ENCODE peak calls at places on chromosomes 12 and 14, in ten cellular contexts. One of them, this sample, is unnamed.

GRCh38 chr12:26723379-26724308 is 109.3 kb downstream of the ITPR2 start:
- DNase-seq in psoas muscle: no peak
- DNase-seq in CD8-positive, alpha-beta T cell: no peak
- DNase-seq in choroid plexus epithelial cell: peak
- DNase-seq in epithelial cell of esophagus: peak
- DNase-seq in PC-3: peak
- DNase-seq in mucosa of descending colon: no peak
- DNase-seq in progenitor cell of endocrine pancreas: no peak
- DNase-seq in foreskin keratinocyte: no peak
- DNase-seq in MCF 10A: no peak
- DNase-seq in this sample: no peak

GRCh38 chr12:130184531-130185090 is 22.3 kb downstream of the FZD10 start:
- DNase-seq in MCF 10A: no peak
- DNase-seq in foreskin keratinocyte: no peak
- DNase-seq in CD8-positive, alpha-beta T cell: no peak
- DNase-seq in choroid plexus epithelial cell: no peak
- DNase-seq in progenitor cell of endocrine pancreas: no peak
- DNase-seq in psoas muscle: no peak
- DNase-seq in epithelial cell of esophagus: no peak
- DNase-seq in PC-3: no peak
- DNase-seq in mucosa of descending colon: no peak
- DNase-seq in this sample: no peak

GRCh38 chr12:127888948-127889347 is 378.0 kb upstream of the TMEM132C start:
- DNase-seq in choroid plexus epithelial cell: no peak
- DNase-seq in psoas muscle: peak
- DNase-seq in foreskin keratinocyte: no peak
- DNase-seq in PC-3: no peak
- DNase-seq in CD8-positive, alpha-beta T cell: no peak
- DNase-seq in epithelial cell of esophagus: no peak
- DNase-seq in MCF 10A: no peak
- DNase-seq in progenitor cell of endocrine pancreas: no peak
- DNase-seq in mucosa of descending colon: no peak
- DNase-seq in this sample: no peak

GRCh38 chr14:91955168-91955567 is 7.7 kb upstream of the FBLN5 start:
- DNase-seq in psoas muscle: no peak
- DNase-seq in progenitor cell of endocrine pancreas: no peak
- DNase-seq in CD8-positive, alpha-beta T cell: no peak
- DNase-seq in foreskin keratinocyte: no peak
- DNase-seq in MCF 10A: no peak
- DNase-seq in choroid plexus epithelial cell: no peak
- DNase-seq in epithelial cell of esophagus: no peak
- DNase-seq in PC-3: no peak
- DNase-seq in mucosa of descending colon: no peak
- DNase-seq in this sample: no peak

GRCh38 chr14:98163285-98163741 is 1108.7 kb downstream of the BCL11B start:
- DNase-seq in progenitor cell of endocrine pancreas: no peak
- DNase-seq in PC-3: no peak
- DNase-seq in choroid plexus epithelial cell: no peak
- DNase-seq in mucosa of descending colon: no peak
- DNase-seq in MCF 10A: no peak
- DNase-seq in epithelial cell of esophagus: no peak
- DNase-seq in psoas muscle: no peak
- DNase-seq in foreskin keratinocyte: no peak
- DNase-seq in CD8-positive, alpha-beta T cell: no peak
- DNase-seq in this sample: no peak

GRCh38 chr12:53532524-53533445 is 25.5 kb upstream of the NPFF start:
- DNase-seq in PC-3: no peak
- DNase-seq in MCF 10A: no peak
- DNase-seq in epithelial cell of esophagus: peak
- DNase-seq in psoas muscle: no peak
- DNase-seq in CD8-positive, alpha-beta T cell: no peak
- DNase-seq in progenitor cell of endocrine pancreas: no peak
- DNase-seq in mucosa of descending colon: no peak
- DNase-seq in choroid plexus epithelial cell: no peak
- DNase-seq in foreskin keratinocyte: no peak
- DNase-seq in this sample: no peak

GRCh38 chr12:92603741-92604432 is 98.9 kb upstream of the PLEKHG7 start:
- DNase-seq in epithelial cell of esophagus: peak
- DNase-seq in psoas muscle: no peak
- DNase-seq in progenitor cell of endocrine pancreas: no peak
- DNase-seq in choroid plexus epithelial cell: no peak
- DNase-seq in MCF 10A: no peak
- DNase-seq in CD8-positive, alpha-beta T cell: no peak
- DNase-seq in mucosa of descending colon: no peak
- DNase-seq in PC-3: no peak
- DNase-seq in foreskin keratinocyte: no peak
- DNase-seq in this sample: no peak

GRCh38 chr12:93777249-93777648 is 100.1 kb downstream of the CRADD start:
- DNase-seq in psoas muscle: no peak
- DNase-seq in CD8-positive, alpha-beta T cell: no peak
- DNase-seq in epithelial cell of esophagus: no peak
- DNase-seq in mucosa of descending colon: no peak
- DNase-seq in MCF 10A: no peak
- DNase-seq in progenitor cell of endocrine pancreas: no peak
- DNase-seq in choroid plexus epithelial cell: peak
- DNase-seq in PC-3: peak
- DNase-seq in foreskin keratinocyte: no peak
- DNase-seq in this sample: no peak

GRCh38 chr14:52802597-52802996 is 11.2 kb upstream of the GNPNAT1 start:
- DNase-seq in epithelial cell of esophagus: peak
- DNase-seq in progenitor cell of endocrine pancreas: no peak
- DNase-seq in PC-3: peak
- DNase-seq in mucosa of descending colon: no peak
- DNase-seq in MCF 10A: peak
- DNase-seq in choroid plexus epithelial cell: no peak
- DNase-seq in foreskin keratinocyte: peak
- DNase-seq in psoas muscle: no peak
- DNase-seq in CD8-positive, alpha-beta T cell: no peak
- DNase-seq in this sample: no peak

GRCh38 chr14:28772613-28773012 is 6.0 kb downstream of the FOXG1 start:
- DNase-seq in MCF 10A: no peak
- DNase-seq in PC-3: no peak
- DNase-seq in progenitor cell of endocrine pancreas: no peak
- DNase-seq in mucosa of descending colon: no peak
- DNase-seq in epithelial cell of esophagus: no peak
- DNase-seq in psoas muscle: no peak
- DNase-seq in choroid plexus epithelial cell: no peak
- DNase-seq in CD8-positive, alpha-beta T cell: no peak
- DNase-seq in foreskin keratinocyte: no peak
- DNase-seq in this sample: no peak

GRCh38 chr14:104175041-104175440 is 36.7 kb downstream of the KIF26A start:
- DNase-seq in foreskin keratinocyte: no peak
- DNase-seq in mucosa of descending colon: no peak
- DNase-seq in progenitor cell of endocrine pancreas: no peak
- DNase-seq in choroid plexus epithelial cell: no peak
- DNase-seq in epithelial cell of esophagus: no peak
- DNase-seq in CD8-positive, alpha-beta T cell: no peak
- DNase-seq in psoas muscle: no peak
- DNase-seq in MCF 10A: no peak
- DNase-seq in PC-3: no peak
- DNase-seq in this sample: no peak

GRCh38 chr12:3533703-3534386 is 42.8 kb downstream of the PRMT8 start:
- DNase-seq in PC-3: peak
- DNase-seq in mucosa of descending colon: no peak
- DNase-seq in MCF 10A: peak
- DNase-seq in progenitor cell of endocrine pancreas: no peak
- DNase-seq in choroid plexus epithelial cell: peak
- DNase-seq in epithelial cell of esophagus: no peak
- DNase-seq in CD8-positive, alpha-beta T cell: no peak
- DNase-seq in foreskin keratinocyte: no peak
- DNase-seq in psoas muscle: no peak
- DNase-seq in this sample: no peak

GRCh38 chr12:32903763-32904162 is 7.2 kb upstream of the PKP2 start:
- DNase-seq in mucosa of descending colon: no peak
- DNase-seq in progenitor cell of endocrine pancreas: no peak
- DNase-seq in MCF 10A: no peak
- DNase-seq in foreskin keratinocyte: no peak
- DNase-seq in psoas muscle: no peak
- DNase-seq in CD8-positive, alpha-beta T cell: no peak
- DNase-seq in choroid plexus epithelial cell: no peak
- DNase-seq in epithelial cell of esophagus: no peak
- DNase-seq in PC-3: peak
- DNase-seq in this sample: no peak

GRCh38 chr12:57628280-57629191 is 4.5 kb downstream of the B4GALNT1 start:
- DNase-seq in psoas muscle: no peak
- DNase-seq in epithelial cell of esophagus: no peak
- DNase-seq in mucosa of descending colon: no peak
- DNase-seq in CD8-positive, alpha-beta T cell: no peak
- DNase-seq in choroid plexus epithelial cell: no peak
- DNase-seq in MCF 10A: no peak
- DNase-seq in PC-3: no peak
- DNase-seq in foreskin keratinocyte: no peak
- DNase-seq in progenitor cell of endocrine pancreas: peak
- DNase-seq in this sample: no peak

GRCh38 chr12:102963796-102964195 is 6.3 kb downstream of the ASCL1 start:
- DNase-seq in progenitor cell of endocrine pancreas: no peak
- DNase-seq in CD8-positive, alpha-beta T cell: no peak
- DNase-seq in choroid plexus epithelial cell: no peak
- DNase-seq in mucosa of descending colon: no peak
- DNase-seq in MCF 10A: no peak
- DNase-seq in foreskin keratinocyte: no peak
- DNase-seq in epithelial cell of esophagus: no peak
- DNase-seq in PC-3: no peak
- DNase-seq in psoas muscle: no peak
- DNase-seq in this sample: no peak

GRCh38 chr12:101608301-101609133 is 13.7 kb downstream of the MYBPC1 start:
- DNase-seq in epithelial cell of esophagus: peak
- DNase-seq in CD8-positive, alpha-beta T cell: no peak
- DNase-seq in choroid plexus epithelial cell: no peak
- DNase-seq in progenitor cell of endocrine pancreas: peak
- DNase-seq in MCF 10A: no peak
- DNase-seq in psoas muscle: peak
- DNase-seq in mucosa of descending colon: peak
- DNase-seq in foreskin keratinocyte: no peak
- DNase-seq in PC-3: peak
- DNase-seq in this sample: no peak

GRCh38 chr12:23707270-23707669 is 242.2 kb downstream of the SOX5 start:
- DNase-seq in MCF 10A: no peak
- DNase-seq in choroid plexus epithelial cell: no peak
- DNase-seq in CD8-positive, alpha-beta T cell: no peak
- DNase-seq in epithelial cell of esophagus: no peak
- DNase-seq in psoas muscle: no peak
- DNase-seq in foreskin keratinocyte: no peak
- DNase-seq in mucosa of descending colon: no peak
- DNase-seq in PC-3: no peak
- DNase-seq in progenitor cell of endocrine pancreas: no peak
- DNase-seq in this sample: no peak
- TF ChIP-seq CTCF in MCF 10A: no peak
- TF ChIP-seq CTCF in choroid plexus epithelial cell: no peak
- TF ChIP-seq CTCF in CD8-positive, alpha-beta T cell: no peak
- TF ChIP-seq CTCF in epithelial cell of esophagus: no peak
- TF ChIP-seq CTCF in psoas muscle: no peak
- TF ChIP-seq CTCF in foreskin keratinocyte: no peak
- TF ChIP-seq CTCF in mucosa of descending colon: no peak
- TF ChIP-seq CTCF in PC-3: no peak
- TF ChIP-seq CTCF in progenitor cell of endocrine pancreas: no peak
- TF ChIP-seq CTCF in this sample: no peak

GRCh38 chr12:60106207-60106606 is 510.4 kb downstream of the SLC16A7 start:
- DNase-seq in choroid plexus epithelial cell: peak
- DNase-seq in psoas muscle: no peak
- DNase-seq in epithelial cell of esophagus: peak
- DNase-seq in foreskin keratinocyte: no peak
- DNase-seq in mucosa of descending colon: no peak
- DNase-seq in progenitor cell of endocrine pancreas: no peak
- DNase-seq in CD8-positive, alpha-beta T cell: no peak
- DNase-seq in PC-3: peak
- DNase-seq in MCF 10A: peak
- DNase-seq in this sample: no peak
- TF ChIP-seq CTCF in choroid plexus epithelial cell: peak
- TF ChIP-seq CTCF in psoas muscle: no peak
- TF ChIP-seq CTCF in epithelial cell of esophagus: peak
- TF ChIP-seq CTCF in foreskin keratinocyte: peak
- TF ChIP-seq CTCF in mucosa of descending colon: no peak
- TF ChIP-seq CTCF in progenitor cell of endocrine pancreas: no peak
- TF ChIP-seq CTCF in CD8-positive, alpha-beta T cell: no peak
- TF ChIP-seq CTCF in PC-3: peak
- TF ChIP-seq CTCF in MCF 10A: peak
- TF ChIP-seq CTCF in this sample: no peak

GRCh38 chr12:65945457-65945856 is 121.2 kb downstream of the HMGA2 start:
- DNase-seq in foreskin keratinocyte: no peak
- DNase-seq in CD8-positive, alpha-beta T cell: no peak
- DNase-seq in progenitor cell of endocrine pancreas: no peak
- DNase-seq in MCF 10A: no peak
- DNase-seq in epithelial cell of esophagus: no peak
- DNase-seq in psoas muscle: no peak
- DNase-seq in choroid plexus epithelial cell: no peak
- DNase-seq in PC-3: no peak
- DNase-seq in mucosa of descending colon: no peak
- DNase-seq in this sample: no peak
- TF ChIP-seq CTCF in foreskin keratinocyte: no peak
- TF ChIP-seq CTCF in CD8-positive, alpha-beta T cell: no peak
- TF ChIP-seq CTCF in progenitor cell of endocrine pancreas: no peak
- TF ChIP-seq CTCF in MCF 10A: no peak
- TF ChIP-seq CTCF in epithelial cell of esophagus: no peak
- TF ChIP-seq CTCF in psoas muscle: no peak
- TF ChIP-seq CTCF in choroid plexus epithelial cell: no peak
- TF ChIP-seq CTCF in PC-3: no peak
- TF ChIP-seq CTCF in mucosa of descending colon: no peak
- TF ChIP-seq CTCF in this sample: no peak

GRCh38 chr12:120810021-120810420 is 84.4 kb downstream of the ACADS start:
- DNase-seq in CD8-positive, alpha-beta T cell: no peak
- DNase-seq in progenitor cell of endocrine pancreas: no peak
- DNase-seq in choroid plexus epithelial cell: no peak
- DNase-seq in foreskin keratinocyte: no peak
- DNase-seq in psoas muscle: no peak
- DNase-seq in mucosa of descending colon: no peak
- DNase-seq in PC-3: no peak
- DNase-seq in MCF 10A: no peak
- DNase-seq in epithelial cell of esophagus: no peak
- DNase-seq in this sample: no peak
- TF ChIP-seq CTCF in CD8-positive, alpha-beta T cell: no peak
- TF ChIP-seq CTCF in progenitor cell of endocrine pancreas: no peak
- TF ChIP-seq CTCF in choroid plexus epithelial cell: no peak
- TF ChIP-seq CTCF in foreskin keratinocyte: no peak
- TF ChIP-seq CTCF in psoas muscle: no peak
- TF ChIP-seq CTCF in mucosa of descending colon: no peak
- TF ChIP-seq CTCF in PC-3: no peak
- TF ChIP-seq CTCF in MCF 10A: no peak
- TF ChIP-seq CTCF in epithelial cell of esophagus: no peak
- TF ChIP-seq CTCF in this sample: no peak

GRCh38 chr12:72136792-72137191 is 135.4 kb upstream of the TRHDE start:
- DNase-seq in psoas muscle: no peak
- DNase-seq in CD8-positive, alpha-beta T cell: no peak
- DNase-seq in PC-3: no peak
- DNase-seq in mucosa of descending colon: no peak
- DNase-seq in progenitor cell of endocrine pancreas: no peak
- DNase-seq in MCF 10A: no peak
- DNase-seq in epithelial cell of esophagus: no peak
- DNase-seq in foreskin keratinocyte: no peak
- DNase-seq in choroid plexus epithelial cell: no peak
- DNase-seq in this sample: no peak

GRCh38 chr12:72139411-72139810 is 132.8 kb upstream of the TRHDE start:
- DNase-seq in PC-3: no peak
- DNase-seq in choroid plexus epithelial cell: no peak
- DNase-seq in MCF 10A: no peak
- DNase-seq in mucosa of descending colon: no peak
- DNase-seq in psoas muscle: no peak
- DNase-seq in CD8-positive, alpha-beta T cell: no peak
- DNase-seq in progenitor cell of endocrine pancreas: no peak
- DNase-seq in epithelial cell of esophagus: no peak
- DNase-seq in foreskin keratinocyte: no peak
- DNase-seq in this sample: no peak

GRCh38 chr12:72134934-72135333 is 137.2 kb upstream of the TRHDE start:
- DNase-seq in psoas muscle: no peak
- DNase-seq in progenitor cell of endocrine pancreas: no peak
- DNase-seq in CD8-positive, alpha-beta T cell: no peak
- DNase-seq in choroid plexus epithelial cell: no peak
- DNase-seq in mucosa of descending colon: no peak
- DNase-seq in MCF 10A: peak
- DNase-seq in foreskin keratinocyte: no peak
- DNase-seq in epithelial cell of esophagus: no peak
- DNase-seq in PC-3: no peak
- DNase-seq in this sample: no peak

GRCh38 chr12:72133497-72134055 is 138.6 kb upstream of the TRHDE start:
- DNase-seq in progenitor cell of endocrine pancreas: no peak
- DNase-seq in foreskin keratinocyte: no peak
- DNase-seq in psoas muscle: no peak
- DNase-seq in MCF 10A: peak
- DNase-seq in choroid plexus epithelial cell: peak
- DNase-seq in PC-3: peak
- DNase-seq in CD8-positive, alpha-beta T cell: no peak
- DNase-seq in epithelial cell of esophagus: no peak
- DNase-seq in mucosa of descending colon: no peak
- DNase-seq in this sample: no peak
- TF ChIP-seq CTCF in progenitor cell of endocrine pancreas: no peak
- TF ChIP-seq CTCF in foreskin keratinocyte: no peak
- TF ChIP-seq CTCF in psoas muscle: no peak
- TF ChIP-seq CTCF in MCF 10A: no peak
- TF ChIP-seq CTCF in choroid plexus epithelial cell: peak
- TF ChIP-seq CTCF in PC-3: peak
- TF ChIP-seq CTCF in CD8-positive, alpha-beta T cell: no peak
- TF ChIP-seq CTCF in epithelial cell of esophagus: peak
- TF ChIP-seq CTCF in mucosa of descending colon: no peak
- TF ChIP-seq CTCF in this sample: no peak

This sample was measured in natural killer cell.